ENCODE peak calls at places on chromosomes 7 and 10, in five cellular contexts. X is HepG2; T is NCI-H446; R is activated CD8-positive, alpha-beta T cell treated with anti-CD3 and anti-CD28 coated beads, Interleukin-2, amount 10 ng/mL, durations not matched to agents 7 days and 5 days; Y is activated CD4-positive, alpha-beta T cell treated with anti-CD3 and anti-CD28 coated beads for 48 hours. B is an unnamed sample.

GRCh38 chr7:17680026-17680425 is 260.3 kb downstream of the SNX13 start:
- DNase-seq in X (no peak), Y (no peak), R (no peak), T (no peak), B (peak; percentile 38)

GRCh38 chr7:74233655-74234280 is 20.4 kb downstream of the RFC2 start:
- DNase-seq in T (no peak), Y (no peak), X (no peak), R (no peak), B (no peak)

GRCh38 chr10:105188737-105189463 is 547.8 kb downstream of the SORCS3 start:
- DNase-seq in Y (no peak), X (peak; percentile 9), T (no peak), R (no peak), B (no peak)

GRCh38 chr7:42278360-42278759 is 41.4 kb upstream of the GLI3 start:
- DNase-seq in X (no peak), Y (no peak), T (no peak), R (no peak), B (no peak)

GRCh38 chr10:132693676-132694075 is 92.3 kb downstream of the NKX6-2 start:
- DNase-seq in Y (no peak), T (no peak), R (no peak), X (no peak), B (no peak)

GRCh38 chr7:70570961-70571360 is 561.0 kb upstream of the GALNT17 start:
- DNase-seq in R (no peak), X (no peak), Y (no peak), T (no peak), B (no peak)

GRCh38 chr10:14185501-14186045 is 145.2 kb downstream of the FRMD4A start:
- DNase-seq in X (peak; percentile 84), R (peak; percentile 64), T (peak; percentile 89), Y (peak; percentile 80), B (peak; percentile 72)

GRCh38 chr7:132830941-132831340 is 250.9 kb downstream of the CHCHD3 start:
- DNase-seq in X (no peak), R (no peak), Y (no peak), T (no peak), B (no peak)

GRCh38 chr10:44981172-44982113 is 2.8 kb upstream of the DEPP1 start:
- DNase-seq in T (no peak), R (no peak), X (peak; percentile 86), Y (no peak), B (peak; percentile 93)

GRCh38 chr10:34753014-34753757 is 61.9 kb downstream of the PARD3 start:
- DNase-seq in R (no peak), X (no peak), Y (no peak), T (no peak), B (no peak)

GRCh38 chr10:92593553-92594046 is 670 bp downstream of the KIF11 start:
- DNase-seq in R (no peak), T (no peak), X (no peak), Y (no peak), B (no peak)

GRCh38 chr10:132248455-132249231 is 59.1 kb downstream of the STK32C start:
- DNase-seq in R (peak; percentile 68), Y (peak; percentile 82), X (no peak), T (peak; percentile 50), B (peak; percentile 46)

GRCh38 chr10:71578069-71578468 is 141.5 kb downstream of the C10orf105 start:
- DNase-seq in X (no peak), R (no peak), T (no peak), Y (no peak), B (no peak)

B was measured in dermis blood vessel endothelial cell.